ENCODE peak calls at places on chromosomes 4 and X, in six cellular contexts. One of them, this sample, is unnamed.

GRCh38 chr4:108794136-108794535 is 31.3 kb upstream of the ETNPPL start:
- DNase-seq in esophagus squamous epithelium: no peak
- DNase-seq in BJ: no peak
- DNase-seq in LNCaP clone FGC: no peak
- DNase-seq in H7: no peak
- DNase-seq in H1: no peak
- DNase-seq in this sample: peak

GRCh38 chr4:41832961-41833360 is 84.4 kb upstream of the PHOX2B start:
- DNase-seq in LNCaP clone FGC: no peak
- DNase-seq in esophagus squamous epithelium: no peak
- DNase-seq in H7: no peak
- DNase-seq in H1: no peak
- DNase-seq in BJ: no peak
- DNase-seq in this sample: no peak

GRCh38 chr4:134024251-134024650 is 177.3 kb downstream of the PABPC4L start:
- DNase-seq in H1: no peak
- DNase-seq in esophagus squamous epithelium: no peak
- DNase-seq in LNCaP clone FGC: peak
- DNase-seq in H7: peak
- DNase-seq in BJ: no peak
- DNase-seq in this sample: no peak

GRCh38 chr4:57499786-57500185 is 389.6 kb upstream of the IGFBP7 start:
- DNase-seq in H7: no peak
- DNase-seq in esophagus squamous epithelium: no peak
- DNase-seq in LNCaP clone FGC: no peak
- DNase-seq in H1: no peak
- DNase-seq in BJ: no peak
- DNase-seq in this sample: no peak

GRCh38 chrX:150935466-150935865 is 37.0 kb upstream of the CD99L2 start:
- DNase-seq in esophagus squamous epithelium: no peak
- DNase-seq in H1: no peak
- DNase-seq in H7: no peak
- DNase-seq in LNCaP clone FGC: no peak
- DNase-seq in BJ: peak
- DNase-seq in this sample: peak

GRCh38 chr4:172871381-172871780 is 297.2 kb upstream of the GALNT7 start:
- DNase-seq in H1: no peak
- DNase-seq in esophagus squamous epithelium: no peak
- DNase-seq in LNCaP clone FGC: no peak
- DNase-seq in BJ: no peak
- DNase-seq in H7: peak
- DNase-seq in this sample: no peak

GRCh38 chr4:16843831-16844508 is 54.5 kb downstream of the LDB2 start:
- DNase-seq in LNCaP clone FGC: no peak
- DNase-seq in esophagus squamous epithelium: no peak
- DNase-seq in H7: no peak
- DNase-seq in H1: no peak
- DNase-seq in BJ: peak
- DNase-seq in this sample: peak

GRCh38 chr4:155974476-155974749 is 20.7 kb upstream of the CTSO start:
- DNase-seq in esophagus squamous epithelium: no peak
- DNase-seq in BJ: no peak
- DNase-seq in LNCaP clone FGC: no peak
- DNase-seq in H1: no peak
- DNase-seq in H7: no peak
- DNase-seq in this sample: no peak

GRCh38 chr4:8558080-8558960 is 21.9 kb upstream of the GPR78 start:
- DNase-seq in BJ: no peak
- DNase-seq in H1: no peak
- DNase-seq in LNCaP clone FGC: no peak
- DNase-seq in H7: no peak
- DNase-seq in esophagus squamous epithelium: no peak
- DNase-seq in this sample: no peak

GRCh38 chr4:159368320-159368719 is 265.4 kb downstream of the RAPGEF2 start:
- DNase-seq in esophagus squamous epithelium: no peak
- DNase-seq in H1: no peak
- DNase-seq in H7: no peak
- DNase-seq in LNCaP clone FGC: no peak
- DNase-seq in BJ: no peak
- DNase-seq in this sample: no peak

GRCh38 chrX:40420899-40421729 is 159.7 kb upstream of the ATP6AP2 start:
- DNase-seq in BJ: no peak
- DNase-seq in esophagus squamous epithelium: no peak
- DNase-seq in H7: no peak
- DNase-seq in H1: no peak
- DNase-seq in LNCaP clone FGC: no peak
- DNase-seq in this sample: no peak

GRCh38 chr4:73257242-73257994 is 1.2 kb downstream of the ANKRD17 start:
- DNase-seq in H1: no peak
- DNase-seq in esophagus squamous epithelium: peak
- DNase-seq in LNCaP clone FGC: peak
- DNase-seq in BJ: peak
- DNase-seq in H7: peak
- DNase-seq in this sample: peak

GRCh38 chrX:19991350-19991718 is 473 bp upstream of the BCLAF3 start:
- DNase-seq in H7: no peak
- DNase-seq in esophagus squamous epithelium: no peak
- DNase-seq in BJ: no peak
- DNase-seq in H1: no peak
- DNase-seq in LNCaP clone FGC: no peak
- DNase-seq in this sample: peak

GRCh38 chr4:19748470-19748869 is 503.2 kb upstream of the SLIT2 start:
- DNase-seq in esophagus squamous epithelium: no peak
- DNase-seq in H7: no peak
- DNase-seq in BJ: peak
- DNase-seq in H1: no peak
- DNase-seq in LNCaP clone FGC: no peak
- DNase-seq in this sample: peak

GRCh38 chr4:41390661-41391060 is 133.9 kb downstream of the UCHL1 start:
- DNase-seq in BJ: no peak
- DNase-seq in LNCaP clone FGC: no peak
- DNase-seq in H7: no peak
- DNase-seq in esophagus squamous epithelium: no peak
- DNase-seq in H1: no peak
- DNase-seq in this sample: no peak

GRCh38 chrX:13420545-13421183 is 100.8 kb upstream of the ATXN3L start:
- DNase-seq in H1: no peak
- DNase-seq in LNCaP clone FGC: no peak
- DNase-seq in H7: no peak
- DNase-seq in esophagus squamous epithelium: no peak
- DNase-seq in BJ: no peak
- DNase-seq in this sample: no peak

GRCh38 chrX:78375894-78376293 is 48.5 kb upstream of the CYSLTR1 start:
- DNase-seq in H1: no peak
- DNase-seq in H7: no peak
- DNase-seq in BJ: no peak
- DNase-seq in esophagus squamous epithelium: no peak
- DNase-seq in LNCaP clone FGC: peak
- DNase-seq in this sample: peak

GRCh38 chrX:123155327-123155726 is 28.8 kb upstream of the GRIA3 start:
- DNase-seq in esophagus squamous epithelium: no peak
- DNase-seq in H1: no peak
- DNase-seq in BJ: no peak
- DNase-seq in LNCaP clone FGC: no peak
- DNase-seq in H7: no peak
- DNase-seq in this sample: peak

GRCh38 chr4:107709916-107710315 is 10.1 kb downstream of the PAPSS1 start:
- DNase-seq in LNCaP clone FGC: no peak
- DNase-seq in H1: no peak
- DNase-seq in esophagus squamous epithelium: no peak
- DNase-seq in H7: no peak
- DNase-seq in BJ: no peak
- DNase-seq in this sample: peak

GRCh38 chrX:13899607-13900006 is 82.7 kb upstream of the GPM6B start:
- DNase-seq in LNCaP clone FGC: peak
- DNase-seq in H7: no peak
- DNase-seq in esophagus squamous epithelium: no peak
- DNase-seq in BJ: peak
- DNase-seq in H1: no peak
- DNase-seq in this sample: peak

GRCh38 chrX:51891821-51892551 is 1.4 kb upstream of the MAGED1 start:
- DNase-seq in esophagus squamous epithelium: no peak
- DNase-seq in H7: no peak
- DNase-seq in BJ: peak
- DNase-seq in LNCaP clone FGC: no peak
- DNase-seq in H1: no peak
- DNase-seq in this sample: peak

GRCh38 chr4:5050520-5050955 is 742 bp upstream of the STK32B start:
- DNase-seq in LNCaP clone FGC: peak
- DNase-seq in esophagus squamous epithelium: no peak
- DNase-seq in BJ: no peak
- DNase-seq in H7: peak
- DNase-seq in H1: peak
- DNase-seq in this sample: peak

DNA sequence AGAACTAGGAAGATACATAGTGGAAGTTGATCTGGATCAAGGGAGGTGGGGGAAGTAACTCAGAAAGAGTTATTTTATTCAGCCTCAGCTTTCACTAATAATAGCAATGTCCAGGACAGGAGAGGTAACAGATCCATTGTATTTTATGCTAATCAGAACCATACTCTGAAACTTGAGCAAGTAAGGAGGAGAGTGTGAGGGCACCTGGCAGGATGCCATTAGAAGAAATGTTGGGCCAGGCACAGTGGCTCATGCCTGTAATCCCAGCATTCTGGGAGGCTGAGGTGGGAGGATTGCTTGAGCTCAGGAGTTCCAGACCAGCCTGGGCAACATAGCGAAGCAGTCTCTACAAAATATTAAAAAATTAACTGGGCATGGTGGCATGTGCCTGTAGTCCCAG is 16.3 kb downstream of the GPR34 start:
- DNase-seq in LNCaP clone FGC: no peak
- DNase-seq in esophagus squamous epithelium: no peak
- DNase-seq in H7: no peak
- DNase-seq in H1: no peak
- DNase-seq in BJ: no peak
- DNase-seq in this sample: peak
- H3K4me3 ChIP-seq in LNCaP clone FGC: no peak
- H3K4me3 ChIP-seq in esophagus squamous epithelium: no peak
- H3K4me3 ChIP-seq in H7: no peak
- H3K4me3 ChIP-seq in H1: no peak
- H3K4me3 ChIP-seq in BJ: no peak
- H3K4me3 ChIP-seq in this sample: no peak

GRCh38 chr4:53705972-53706371 is 114.7 kb upstream of the LNX1 start:
- DNase-seq in H1: no peak
- DNase-seq in LNCaP clone FGC: no peak
- DNase-seq in H7: no peak
- DNase-seq in BJ: no peak
- DNase-seq in esophagus squamous epithelium: no peak
- DNase-seq in this sample: no peak

GRCh38 chr4:53705151-53705764 is 114.0 kb upstream of the LNX1 start:
- DNase-seq in esophagus squamous epithelium: no peak
- DNase-seq in LNCaP clone FGC: no peak
- DNase-seq in H7: no peak
- DNase-seq in H1: no peak
- DNase-seq in BJ: no peak
- DNase-seq in this sample: no peak

GRCh38 chr4:53704329-53704728 is 113.0 kb upstream of the LNX1 start:
- DNase-seq in esophagus squamous epithelium: no peak
- DNase-seq in H7: no peak
- DNase-seq in BJ: no peak
- DNase-seq in LNCaP clone FGC: no peak
- DNase-seq in H1: no peak
- DNase-seq in this sample: no peak

GRCh38 chr4:53703267-53703655 is 112.0 kb upstream of the LNX1 start:
- DNase-seq in H1: no peak
- DNase-seq in LNCaP clone FGC: no peak
- DNase-seq in BJ: no peak
- DNase-seq in esophagus squamous epithelium: no peak
- DNase-seq in H7: no peak
- DNase-seq in this sample: peak

DNA sequence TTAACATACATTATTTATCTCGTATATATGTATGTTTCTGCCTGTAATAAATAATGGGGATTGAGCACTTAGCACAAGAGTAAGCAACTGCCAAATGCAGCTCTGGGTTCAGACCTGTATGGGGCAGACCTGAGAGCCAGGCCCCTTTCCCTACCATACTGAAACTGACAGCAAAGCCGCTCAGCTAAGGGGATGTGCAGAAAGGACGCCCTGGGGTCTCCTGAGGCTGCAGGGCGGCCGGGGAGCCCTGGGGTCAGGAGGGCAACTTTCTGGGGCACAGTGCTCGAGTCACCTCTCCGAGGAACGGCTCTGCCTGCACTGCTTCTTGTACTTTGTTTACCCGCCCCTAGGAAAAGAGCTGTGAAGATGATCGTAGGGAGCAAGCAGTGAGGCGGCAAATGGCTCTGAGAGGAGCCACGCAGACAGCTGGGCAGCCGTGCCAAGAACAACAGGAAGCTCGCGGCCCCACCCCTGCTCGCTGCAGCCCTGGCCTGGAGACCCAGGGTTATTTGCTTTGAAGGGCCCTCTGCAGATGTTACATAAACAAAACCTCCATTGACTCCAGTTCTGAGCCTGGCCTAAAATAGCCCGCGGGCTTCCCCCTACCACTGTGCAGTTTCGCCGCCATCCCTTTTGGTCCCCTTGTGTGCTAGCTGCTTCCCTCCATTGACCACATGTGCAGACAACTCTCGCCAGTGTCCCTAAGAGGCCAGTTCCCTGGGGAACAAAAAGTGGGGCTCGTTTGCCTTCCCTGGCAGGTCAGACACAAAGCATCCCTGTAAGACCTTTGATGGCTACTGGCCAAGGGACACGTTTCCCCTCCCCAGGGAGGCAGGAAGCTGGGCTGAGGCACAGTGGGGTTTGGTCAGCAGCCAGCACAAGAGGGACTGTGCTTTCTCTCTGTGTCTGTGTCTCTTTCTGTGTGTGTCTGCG is 111.3 kb upstream of the LNX1 start:
- DNase-seq in H7: peak
- DNase-seq in H1: peak
- DNase-seq in esophagus squamous epithelium: no peak
- DNase-seq in LNCaP clone FGC: peak
- DNase-seq in BJ: peak
- DNase-seq in this sample: peak
- H3K4me3 ChIP-seq in H7: no peak
- H3K4me3 ChIP-seq in H1: no peak
- H3K4me3 ChIP-seq in esophagus squamous epithelium: peak
- H3K4me3 ChIP-seq in LNCaP clone FGC: peak
- H3K4me3 ChIP-seq in BJ: no peak
- H3K4me3 ChIP-seq in this sample: peak

GRCh38 chr4:39627413-39627812 is 11.3 kb downstream of the SMIM14 start:
- DNase-seq in BJ: no peak
- DNase-seq in H1: no peak
- DNase-seq in H7: no peak
- DNase-seq in LNCaP clone FGC: no peak
- DNase-seq in esophagus squamous epithelium: no peak
- DNase-seq in this sample: no peak
- H3K4me3 ChIP-seq in BJ: no peak
- H3K4me3 ChIP-seq in H1: no peak
- H3K4me3 ChIP-seq in H7: no peak
- H3K4me3 ChIP-seq in LNCaP clone FGC: no peak
- H3K4me3 ChIP-seq in esophagus squamous epithelium: no peak
- H3K4me3 ChIP-seq in this sample: no peak

DNA sequence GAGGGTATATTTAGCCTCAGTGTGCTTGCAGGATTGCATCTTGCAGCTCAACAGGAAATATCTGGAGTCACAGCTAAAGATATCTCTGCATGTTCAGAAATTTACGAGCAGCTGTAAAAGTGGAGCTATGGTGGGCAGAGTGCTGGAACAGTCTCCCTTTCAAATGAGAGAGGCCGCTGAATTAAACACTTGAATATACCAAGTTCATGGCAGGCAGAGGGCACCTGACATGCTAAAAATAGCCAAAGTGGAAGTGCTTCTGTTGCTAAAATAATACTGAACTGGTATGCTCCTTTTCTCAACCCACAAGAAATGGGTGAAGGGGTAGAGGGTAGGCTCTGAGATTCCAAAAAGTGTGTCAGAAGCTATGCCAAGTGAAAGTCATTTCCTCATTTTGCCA is 98.0 kb downstream of the MGST2 start:
- DNase-seq in H7: no peak
- DNase-seq in LNCaP clone FGC: no peak
- DNase-seq in H1: no peak
- DNase-seq in BJ: no peak
- DNase-seq in esophagus squamous epithelium: no peak
- DNase-seq in this sample: no peak
- H3K4me3 ChIP-seq in H7: no peak
- H3K4me3 ChIP-seq in LNCaP clone FGC: no peak
- H3K4me3 ChIP-seq in H1: no peak
- H3K4me3 ChIP-seq in BJ: no peak
- H3K4me3 ChIP-seq in esophagus squamous epithelium: no peak
- H3K4me3 ChIP-seq in this sample: no peak